ENCODE peak calls at places on chromosomes 7 and 10, in ten cellular contexts. One of them, this sample, is unnamed.

GRCh38 chr7:11182736-11183135 is 209.1 kb downstream of the PHF14 start:
- DNase-seq in spleen: no peak
- DNase-seq in H54: no peak
- DNase-seq in Peyer's patch: no peak
- DNase-seq in esophagus squamous epithelium: no peak
- DNase-seq in body of pancreas: no peak
- DNase-seq in uterus: no peak
- DNase-seq in IMR-90: peak
- DNase-seq in upper lobe of left lung: no peak
- DNase-seq in ovary: no peak
- DNase-seq in this sample: no peak

GRCh38 chr10:29807407-29807806 is 172.6 kb upstream of the SVIL start:
- DNase-seq in spleen: no peak
- DNase-seq in H54: peak
- DNase-seq in Peyer's patch: no peak
- DNase-seq in esophagus squamous epithelium: no peak
- DNase-seq in body of pancreas: no peak
- DNase-seq in uterus: no peak
- DNase-seq in IMR-90: peak
- DNase-seq in upper lobe of left lung: no peak
- DNase-seq in ovary: no peak
- DNase-seq in this sample: no peak

GRCh38 chr7:15248514-15248913 is 313.3 kb downstream of the AGMO start:
- DNase-seq in spleen: no peak
- DNase-seq in H54: no peak
- DNase-seq in Peyer's patch: no peak
- DNase-seq in esophagus squamous epithelium: no peak
- DNase-seq in body of pancreas: no peak
- DNase-seq in uterus: no peak
- DNase-seq in IMR-90: no peak
- DNase-seq in upper lobe of left lung: no peak
- DNase-seq in ovary: no peak
- DNase-seq in this sample: no peak

GRCh38 chr7:121140790-121141189 is 152.3 kb downstream of the CPED1 start:
- DNase-seq in spleen: no peak
- DNase-seq in H54: no peak
- DNase-seq in Peyer's patch: no peak
- DNase-seq in esophagus squamous epithelium: no peak
- DNase-seq in body of pancreas: no peak
- DNase-seq in uterus: no peak
- DNase-seq in IMR-90: no peak
- DNase-seq in upper lobe of left lung: no peak
- DNase-seq in ovary: no peak
- DNase-seq in this sample: no peak

GRCh38 chr10:1594372-1595241 is 142.7 kb downstream of the ADARB2 start:
- DNase-seq in spleen: no peak
- DNase-seq in H54: no peak
- DNase-seq in Peyer's patch: peak
- DNase-seq in esophagus squamous epithelium: no peak
- DNase-seq in body of pancreas: no peak
- DNase-seq in uterus: no peak
- DNase-seq in IMR-90: no peak
- DNase-seq in upper lobe of left lung: no peak
- DNase-seq in ovary: no peak
- DNase-seq in this sample: no peak

GRCh38 chr7:68697821-68698280 is 900.4 kb upstream of the AUTS2 start:
- DNase-seq in spleen: no peak
- DNase-seq in H54: no peak
- DNase-seq in Peyer's patch: no peak
- DNase-seq in esophagus squamous epithelium: no peak
- DNase-seq in body of pancreas: no peak
- DNase-seq in uterus: no peak
- DNase-seq in IMR-90: peak
- DNase-seq in upper lobe of left lung: no peak
- DNase-seq in ovary: no peak
- DNase-seq in this sample: no peak

GRCh38 chr10:113126506-113127192 is 176.6 kb downstream of the TCF7L2 start:
- DNase-seq in spleen: peak
- DNase-seq in H54: peak
- DNase-seq in Peyer's patch: peak
- DNase-seq in esophagus squamous epithelium: no peak
- DNase-seq in body of pancreas: peak
- DNase-seq in uterus: peak
- DNase-seq in IMR-90: peak
- DNase-seq in upper lobe of left lung: peak
- DNase-seq in ovary: peak
- DNase-seq in this sample: peak

GRCh38 chr7:76386691-76387260 is 22.7 kb downstream of the SSC4D start:
- DNase-seq in spleen: no peak
- DNase-seq in H54: no peak
- DNase-seq in Peyer's patch: no peak
- DNase-seq in esophagus squamous epithelium: no peak
- DNase-seq in body of pancreas: no peak
- DNase-seq in uterus: no peak
- DNase-seq in IMR-90: peak
- DNase-seq in upper lobe of left lung: no peak
- DNase-seq in ovary: no peak
- DNase-seq in this sample: no peak

DNA sequence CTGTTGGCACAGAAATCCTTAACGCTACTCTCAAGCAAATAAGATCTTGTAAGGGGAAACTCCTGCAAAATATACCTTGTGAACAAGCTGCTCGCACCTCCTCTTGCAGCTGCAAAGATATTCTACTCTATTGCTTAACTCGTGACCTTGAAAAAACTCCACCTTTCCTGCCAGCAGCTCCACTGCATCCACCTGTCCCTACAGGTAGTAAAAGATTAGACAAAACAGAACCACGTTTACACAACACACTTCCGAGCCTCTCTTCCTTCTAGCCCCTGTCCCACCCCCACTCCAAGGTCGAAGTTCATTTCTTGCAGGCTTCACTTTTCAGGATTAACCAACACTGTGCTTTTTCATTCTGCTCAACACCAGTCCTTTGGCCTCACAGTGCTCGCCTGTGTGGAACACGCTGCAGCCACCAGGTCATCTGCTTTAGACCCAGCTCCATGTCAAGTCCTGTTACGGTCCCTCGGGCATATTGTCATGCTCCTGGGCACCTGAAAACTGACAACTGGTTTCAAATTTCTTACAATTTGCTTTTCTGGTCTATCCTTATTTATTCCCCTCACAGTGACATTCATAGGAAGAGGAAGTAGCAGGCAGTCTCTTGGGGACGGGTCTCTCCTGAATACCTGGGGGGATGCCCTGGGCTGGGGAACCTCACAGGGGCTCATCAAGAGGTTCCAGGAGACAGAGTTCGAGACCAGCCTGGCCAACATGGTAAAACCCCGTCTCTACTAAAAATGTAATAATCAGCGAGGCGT is 165.8 kb upstream of the KLF14 start:
- DNase-seq in spleen: no peak
- DNase-seq in H54: no peak
- DNase-seq in Peyer's patch: peak
- DNase-seq in esophagus squamous epithelium: no peak
- DNase-seq in body of pancreas: peak
- DNase-seq in uterus: no peak
- DNase-seq in IMR-90: no peak
- DNase-seq in upper lobe of left lung: peak
- DNase-seq in ovary: no peak
- DNase-seq in this sample: peak
- TF ChIP-seq POLR2A in spleen: no peak
- TF ChIP-seq POLR2A in H54: no peak
- TF ChIP-seq POLR2A in Peyer's patch: peak
- TF ChIP-seq POLR2A in esophagus squamous epithelium: no peak
- TF ChIP-seq POLR2A in body of pancreas: no peak
- TF ChIP-seq POLR2A in uterus: no peak
- TF ChIP-seq POLR2A in IMR-90: peak
- TF ChIP-seq POLR2A in upper lobe of left lung: no peak
- TF ChIP-seq POLR2A in ovary: no peak
- TF ChIP-seq POLR2A in this sample: no peak

GRCh38 chr10:102420810-102421644 is at the start of gene FBXL15:
- DNase-seq in spleen: peak
- DNase-seq in H54: peak
- DNase-seq in Peyer's patch: peak
- DNase-seq in esophagus squamous epithelium: peak
- DNase-seq in body of pancreas: peak
- DNase-seq in uterus: peak
- DNase-seq in IMR-90: peak
- DNase-seq in upper lobe of left lung: peak
- DNase-seq in ovary: peak
- DNase-seq in this sample: peak
- TF ChIP-seq POLR2A in spleen: no peak
- TF ChIP-seq POLR2A in H54: peak
- TF ChIP-seq POLR2A in Peyer's patch: peak
- TF ChIP-seq POLR2A in esophagus squamous epithelium: peak
- TF ChIP-seq POLR2A in body of pancreas: peak
- TF ChIP-seq POLR2A in uterus: peak
- TF ChIP-seq POLR2A in IMR-90: peak
- TF ChIP-seq POLR2A in upper lobe of left lung: no peak
- TF ChIP-seq POLR2A in ovary: no peak
- TF ChIP-seq POLR2A in this sample: no peak

GRCh38 chr7:44976040-44976745 is 2.6 kb downstream of the MYO1G start:
- DNase-seq in spleen: peak
- DNase-seq in H54: no peak
- DNase-seq in Peyer's patch: no peak
- DNase-seq in esophagus squamous epithelium: no peak
- DNase-seq in body of pancreas: no peak
- DNase-seq in uterus: no peak
- DNase-seq in IMR-90: no peak
- DNase-seq in upper lobe of left lung: no peak
- DNase-seq in ovary: no peak
- DNase-seq in this sample: no peak

GRCh38 chr7:44977304-44977858 is 1.4 kb downstream of the MYO1G start:
- DNase-seq in spleen: peak
- DNase-seq in H54: peak
- DNase-seq in Peyer's patch: peak
- DNase-seq in esophagus squamous epithelium: no peak
- DNase-seq in body of pancreas: no peak
- DNase-seq in uterus: no peak
- DNase-seq in IMR-90: no peak
- DNase-seq in upper lobe of left lung: peak
- DNase-seq in ovary: no peak
- DNase-seq in this sample: no peak

GRCh38 chr7:44978511-44979366 is at the start of gene MYO1G:
- DNase-seq in spleen: peak
- DNase-seq in H54: no peak
- DNase-seq in Peyer's patch: peak
- DNase-seq in esophagus squamous epithelium: peak
- DNase-seq in body of pancreas: peak
- DNase-seq in uterus: no peak
- DNase-seq in IMR-90: no peak
- DNase-seq in upper lobe of left lung: peak
- DNase-seq in ovary: no peak
- DNase-seq in this sample: peak

GRCh38 chr7:44976746-44977196 is 2.0 kb downstream of the MYO1G start:
- DNase-seq in spleen: peak
- DNase-seq in H54: no peak
- DNase-seq in Peyer's patch: no peak
- DNase-seq in esophagus squamous epithelium: no peak
- DNase-seq in body of pancreas: no peak
- DNase-seq in uterus: no peak
- DNase-seq in IMR-90: no peak
- DNase-seq in upper lobe of left lung: no peak
- DNase-seq in ovary: no peak
- DNase-seq in this sample: no peak

GRCh38 chr7:44977956-44978355 is 859 bp downstream of the MYO1G start:
- DNase-seq in spleen: peak
- DNase-seq in H54: peak
- DNase-seq in Peyer's patch: no peak
- DNase-seq in esophagus squamous epithelium: no peak
- DNase-seq in body of pancreas: peak
- DNase-seq in uterus: no peak
- DNase-seq in IMR-90: no peak
- DNase-seq in upper lobe of left lung: peak
- DNase-seq in ovary: no peak
- DNase-seq in this sample: peak
- TF ChIP-seq POLR2A in spleen: no peak
- TF ChIP-seq POLR2A in H54: no peak
- TF ChIP-seq POLR2A in Peyer's patch: no peak
- TF ChIP-seq POLR2A in esophagus squamous epithelium: no peak
- TF ChIP-seq POLR2A in body of pancreas: no peak
- TF ChIP-seq POLR2A in uterus: no peak
- TF ChIP-seq POLR2A in IMR-90: no peak
- TF ChIP-seq POLR2A in upper lobe of left lung: no peak
- TF ChIP-seq POLR2A in ovary: no peak
- TF ChIP-seq POLR2A in this sample: no peak

GRCh38 chr7:98294326-98294725 is 12.8 kb downstream of the BRI3 start:
- DNase-seq in spleen: no peak
- DNase-seq in H54: no peak
- DNase-seq in Peyer's patch: no peak
- DNase-seq in esophagus squamous epithelium: no peak
- DNase-seq in body of pancreas: no peak
- DNase-seq in uterus: no peak
- DNase-seq in IMR-90: no peak
- DNase-seq in upper lobe of left lung: no peak
- DNase-seq in ovary: no peak
- DNase-seq in this sample: no peak

GRCh38 chr7:98293746-98294145 is 12.3 kb downstream of the BRI3 start:
- DNase-seq in spleen: no peak
- DNase-seq in H54: no peak
- DNase-seq in Peyer's patch: no peak
- DNase-seq in esophagus squamous epithelium: no peak
- DNase-seq in body of pancreas: no peak
- DNase-seq in uterus: no peak
- DNase-seq in IMR-90: no peak
- DNase-seq in upper lobe of left lung: no peak
- DNase-seq in ovary: no peak
- DNase-seq in this sample: no peak

GRCh38 chr7:98291717-98292116 is 10.2 kb downstream of the BRI3 start:
- DNase-seq in spleen: no peak
- DNase-seq in H54: no peak
- DNase-seq in Peyer's patch: no peak
- DNase-seq in esophagus squamous epithelium: no peak
- DNase-seq in body of pancreas: no peak
- DNase-seq in uterus: no peak
- DNase-seq in IMR-90: no peak
- DNase-seq in upper lobe of left lung: no peak
- DNase-seq in ovary: no peak
- DNase-seq in this sample: no peak

GRCh38 chr7:98294798-98295382 is 13.4 kb downstream of the BRI3 start:
- DNase-seq in spleen: no peak
- DNase-seq in H54: peak
- DNase-seq in Peyer's patch: peak
- DNase-seq in esophagus squamous epithelium: no peak
- DNase-seq in body of pancreas: peak
- DNase-seq in uterus: no peak
- DNase-seq in IMR-90: peak
- DNase-seq in upper lobe of left lung: peak
- DNase-seq in ovary: no peak
- DNase-seq in this sample: peak

DNA sequence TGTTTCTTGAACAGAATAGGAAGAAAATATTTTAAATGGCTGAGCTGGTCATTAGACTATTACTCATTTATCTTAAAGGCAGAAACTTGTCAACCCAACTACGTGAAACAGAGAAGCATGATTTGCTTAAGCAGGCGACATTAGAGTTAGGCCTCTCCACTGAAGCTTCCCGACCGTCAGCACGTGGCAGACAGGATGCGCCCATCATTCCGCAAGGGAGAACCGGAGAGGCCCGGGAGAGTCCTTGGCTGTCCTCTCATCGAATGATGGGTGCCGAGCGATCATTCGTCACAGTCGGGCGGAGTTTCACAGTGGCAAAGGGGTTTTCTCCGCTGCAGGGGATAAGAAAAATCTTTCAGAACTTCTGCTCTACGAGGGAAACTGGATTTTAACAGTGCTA is 11.8 kb downstream of the BRI3 start:
- DNase-seq in spleen: no peak
- DNase-seq in H54: no peak
- DNase-seq in Peyer's patch: no peak
- DNase-seq in esophagus squamous epithelium: no peak
- DNase-seq in body of pancreas: no peak
- DNase-seq in uterus: no peak
- DNase-seq in IMR-90: no peak
- DNase-seq in upper lobe of left lung: no peak
- DNase-seq in ovary: no peak
- DNase-seq in this sample: no peak
- TF ChIP-seq POLR2A in spleen: no peak
- TF ChIP-seq POLR2A in H54: no peak
- TF ChIP-seq POLR2A in Peyer's patch: no peak
- TF ChIP-seq POLR2A in esophagus squamous epithelium: no peak
- TF ChIP-seq POLR2A in body of pancreas: no peak
- TF ChIP-seq POLR2A in uterus: no peak
- TF ChIP-seq POLR2A in IMR-90: no peak
- TF ChIP-seq POLR2A in upper lobe of left lung: no peak
- TF ChIP-seq POLR2A in ovary: no peak
- TF ChIP-seq POLR2A in this sample: no peak